ENCODE peak calls at places on chromosomes 3 and 15, in six cellular contexts. L is GM12891, D is GM12878, X is H1, G is HepG2, B is K562. H is an unnamed sample.
A peak's percentile ranks its signal among the peaks of the same experiment; 100 is the strongest.

GRCh38 chr3:4994144-4994730 is 15.0 kb downstream of the BHLHE40 start:
- DNase-seq in D (no peak), L (no peak), G (no peak), X (no peak), B (peak; percentile 75), H (no peak)

GRCh38 chr15:78076231-78077052 is 1.1 kb downstream of the TBC1D2B start:
- DNase-seq in B (no peak), L (no peak), D (no peak), X (no peak), G (no peak), H (no peak)

GRCh38 chr3:133568294-133569014 is 5.0 kb upstream of the CDV3 start:
- DNase-seq in L (no peak), X (no peak), D (no peak), G (peak; percentile 47), B (no peak), H (no peak)

GRCh38 chr15:69034352-69034751 is 19.9 kb downstream of the NOX5 start:
- DNase-seq in G (no peak), D (no peak), B (no peak), X (no peak), L (no peak), H (no peak)

GRCh38 chr3:125644036-125645025 is 49.0 kb upstream of the OSBPL11 start:
- DNase-seq in X (no peak), D (no peak), B (no peak), G (peak; percentile 85), L (no peak), H (no peak)

GRCh38 chr3:178518660-178519396 is 17.4 kb upstream of the KCNMB2 start:
- DNase-seq in B (no peak), X (no peak), D (peak; percentile 95), L (no peak), G (no peak), H (no peak)

GRCh38 chr3:186260726-186261125 is 101.3 kb downstream of the DGKG start:
- DNase-seq in D (no peak), G (no peak), B (no peak), L (no peak), X (no peak), H (no peak)

GRCh38 chr3:112633757-112634156 is 7.2 kb downstream of the CCDC80 start:
- DNase-seq in B (no peak), G (no peak), L (no peak), D (no peak), X (no peak), H (no peak)

GRCh38 chr3:152517517-152517916 is 248.8 kb downstream of the MBNL1 start:
- DNase-seq in B (no peak), G (no peak), X (peak; percentile 40), D (no peak), L (no peak), H (no peak)

GRCh38 chr15:74417230-74417629 is 16.5 kb downstream of the SEMA7A start:
- DNase-seq in L (no peak), D (no peak), X (no peak), G (no peak), B (no peak), H (no peak)

GRCh38 chr3:156373095-156373494 is 181.8 kb downstream of the SSR3 start:
- DNase-seq in L (no peak), B (no peak), D (no peak), G (no peak), X (no peak), H (no peak)

GRCh38 chr3:193872265-193872753 is 263.6 kb upstream of the HES1 start:
- DNase-seq in L (no peak), B (peak; percentile 75), G (peak; percentile 70), D (no peak), X (no peak), H (no peak)

GRCh38 chr15:67125589-67126502 is 60.4 kb downstream of the SMAD3 start:
- DNase-seq in X (no peak), G (no peak), D (no peak), L (no peak), B (peak; percentile 81), H (no peak)

GRCh38 chr15:78129098-78130011 is 1.9 kb downstream of the CIB2 start:
- DNase-seq in D (no peak), L (no peak), B (no peak), X (no peak), G (no peak), H (no peak)

GRCh38 chr3:61452536-61452991 is 108.8 kb upstream of the PTPRG start:
- DNase-seq in X (no peak), L (no peak), G (no peak), B (no peak), D (no peak), H (no peak)

GRCh38 chr3:185653949-185654757 is 68.1 kb downstream of the SENP2 start:
- DNase-seq in L (no peak), D (no peak), B (no peak), G (no peak), X (no peak), H (no peak)

GRCh38 chr3:191688756-191689433 is 227.9 kb downstream of the PYDC2 start:
- DNase-seq in X (no peak), L (no peak), G (no peak), B (no peak), D (no peak), H (no peak)

DNA sequence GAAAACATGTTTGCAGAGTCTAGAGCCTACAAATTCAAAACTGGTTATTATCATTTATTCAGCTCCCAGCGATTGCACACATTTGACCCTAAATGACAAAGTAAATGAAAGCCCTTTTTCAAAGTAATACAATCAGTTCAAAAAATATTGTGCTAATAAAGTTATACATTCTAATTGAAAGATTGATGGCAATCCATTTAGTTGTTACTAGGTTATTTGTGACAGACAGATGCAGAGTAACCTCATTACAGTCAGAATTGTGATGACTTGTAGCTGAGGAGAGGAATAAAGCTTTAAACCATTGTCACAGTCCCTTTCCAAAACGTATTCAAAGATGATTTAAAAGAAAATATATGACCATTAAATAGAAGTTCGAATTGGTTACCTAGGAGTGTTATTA is 86.0 kb downstream of the ROBO2 start:
- DNase-seq in L (no peak), B (no peak), X (no peak), D (no peak), G (no peak), H (no peak)
- TF ChIP-seq TAF1 in L (no peak), B (no peak), X (no peak), D (no peak), G (no peak), H (no peak)

DNA sequence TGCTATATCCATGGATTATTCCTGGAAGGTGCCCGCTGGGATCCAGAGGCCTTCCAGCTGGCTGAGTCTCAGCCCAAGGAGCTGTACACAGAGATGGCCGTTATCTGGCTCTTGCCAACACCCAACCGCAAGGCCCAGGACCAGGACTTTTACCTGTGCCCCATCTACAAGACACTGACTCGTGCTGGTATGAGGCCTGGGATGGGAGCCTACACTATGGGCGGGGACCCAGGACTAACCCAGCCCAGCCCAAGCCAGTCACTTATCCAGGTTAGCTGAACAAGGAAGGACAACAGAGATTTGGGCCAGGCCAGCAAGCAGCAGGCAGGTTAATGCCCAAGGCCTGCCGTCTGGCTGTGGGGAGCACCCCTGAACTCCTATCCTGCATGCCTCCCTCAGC is 45.3 kb downstream of the SEMA3G start:
- DNase-seq in L (no peak), G (no peak), X (no peak), D (no peak), B (no peak), H (no peak)
- TF ChIP-seq POLR2A in L (no peak), G (no peak), X (no peak), D (no peak), B (no peak), H (no peak)

GRCh38 chr15:60585743-60586708 is 107.1 kb upstream of the ICE2 start:
- DNase-seq in D (no peak), X (no peak), B (peak; percentile 69), G (peak; percentile 68), L (peak; percentile 13), H (no peak)
- TF ChIP-seq POLR2AphosphoS5 in D (no peak), X (no peak), B (no peak), G (no peak), L (no peak), H (no peak)

GRCh38 chr3:195696632-195697278 is 24.0 kb upstream of the MUC20 start:
- DNase-seq in L (no peak), X (no peak), B (no peak), D (no peak), G (no peak), H (no peak)

GRCh38 chr3:195692361-195692700 is 28.4 kb upstream of the MUC20 start:
- DNase-seq in L (no peak), X (no peak), G (no peak), B (no peak), D (no peak), H (no peak)

GRCh38 chr3:195692781-195693427 is 27.9 kb upstream of the MUC20 start:
- DNase-seq in X (no peak), B (no peak), L (no peak), D (no peak), G (no peak), H (no peak)

GRCh38 chr3:195690951-195691350 is 29.8 kb upstream of the MUC20 start:
- DNase-seq in L (no peak), D (no peak), X (no peak), B (no peak), G (no peak), H (no peak)

GRCh38 chr3:195693428-195694216 is 27.2 kb upstream of the MUC20 start:
- DNase-seq in B (no peak), G (no peak), X (no peak), L (no peak), D (no peak), H (no peak)
- TF ChIP-seq TAF1 in B (no peak), G (no peak), X (no peak), L (no peak), D (no peak), H (no peak)